ENCODE peak calls at places on chromosomes 2 and 18, in four cellular contexts. Q is HuH-7.5, D is epithelial cell of proximal tubule, J is heart right ventricle. L is an unnamed sample.

GRCh38 chr18:6917082-6917481 is 187.6 kb downstream of the ARHGAP28 start:
- DNase-seq in Q (no peak), D (peak; percentile 68), J (no peak), L (no peak)

GRCh38 chr2:1494906-1495305 is 81.6 kb downstream of the TPO start:
- DNase-seq in Q (no peak), D (no peak), J (no peak), L (no peak)

GRCh38 chr2:112730182-112730581 is 9.4 kb downstream of the NT5DC4 start:
- DNase-seq in Q (no peak), D (no peak), J (no peak), L (no peak)

GRCh38 chr2:165905854-165906253 is 47.7 kb downstream of the TTC21B start:
- DNase-seq in Q (no peak), D (no peak), J (no peak), L (no peak)

GRCh38 chr2:156129227-156129626 is 203.3 kb downstream of the NR4A2 start:
- DNase-seq in Q (no peak), D (no peak), J (no peak), L (no peak)

GRCh38 chr2:199979841-199980628 is 24.7 kb downstream of the MAIP1 start:
- DNase-seq in Q (no peak), D (peak; percentile 74), J (peak; percentile 84), L (peak; percentile 67)

GRCh38 chr2:236871500-236872001 is 214.1 kb upstream of the COPS8 start:
- DNase-seq in Q (no peak), D (peak; percentile 89), J (no peak), L (peak; percentile 5)

GRCh38 chr2:142796161-142796560 is 81.3 kb upstream of the KYNU start:
- DNase-seq in Q (no peak), D (no peak), J (no peak), L (peak; percentile 31)

GRCh38 chr18:12423820-12424219 is 16.1 kb downstream of the PRELID3A start:
- DNase-seq in Q (no peak), D (no peak), J (no peak), L (no peak)

GRCh38 chr18:46771141-46771540 is 14.3 kb upstream of the ST8SIA5 start:
- DNase-seq in Q (no peak), D (no peak), J (no peak), L (no peak)

GRCh38 chr2:61135510-61135909 is 26.5 kb upstream of the C2orf74 start:
- DNase-seq in Q (no peak), D (no peak), J (no peak), L (peak; percentile 40)

GRCh38 chr18:63887424-63887823 is at the start of gene SERPINB2:
- DNase-seq in Q (no peak), D (no peak), J (no peak), L (no peak)

GRCh38 chr2:74003494-74004211 is 18.9 kb downstream of the TET3 start:
- DNase-seq in Q (no peak), D (no peak), J (no peak), L (no peak)

GRCh38 chr18:3723554-3723953 is 273.6 kb downstream of the TGIF1 start:
- DNase-seq in Q (no peak), D (no peak), J (no peak), L (no peak)

GRCh38 chr2:174510583-174511189 is 23.9 kb upstream of the GPR155 start:
- DNase-seq in Q (no peak), D (no peak), J (no peak), L (peak; percentile 25)

GRCh38 chr2:19851116-19851515 is 50.7 kb downstream of the TTC32 start:
- DNase-seq in Q (peak; percentile 34), D (no peak), J (no peak), L (no peak)

L was measured in HepG2.